ENCODE peak calls at places on chromosomes 16 and 17, in nine cellular contexts. V, X, O, U, P, F, Z, B and W are unnamed samples.

GRCh38 chr17:30720013-30720471 is 104.5 kb downstream of the CRLF3 start:
- DNase-seq in O (no peak), V (no peak), F (no peak), B (no peak), X (no peak), U (no peak), P (no peak), Z (no peak), W (no peak)

GRCh38 chr16:47787695-47788094 is 326.6 kb downstream of the PHKB start:
- DNase-seq in P (no peak), O (no peak), F (peak), X (no peak), B (peak), Z (no peak), U (no peak), V (peak), W (no peak)

GRCh38 chr17:19812407-19812806 is 55.3 kb downstream of the ULK2 start:
- DNase-seq in V (no peak), Z (no peak), U (no peak), O (no peak), P (no peak), X (peak), F (peak), B (peak), W (no peak)

GRCh38 chr17:45367216-45367615 is 50.4 kb upstream of the MAP3K14 start:
- DNase-seq in X (no peak), O (no peak), Z (no peak), P (no peak), B (no peak), V (no peak), F (no peak), U (peak), W (no peak)

GRCh38 chr16:54362801-54363200 is 76.2 kb upstream of the IRX3 start:
- DNase-seq in V (no peak), Z (no peak), B (no peak), P (no peak), O (no peak), F (no peak), U (no peak), X (peak), W (no peak)

GRCh38 chr16:9107025-9107970 is 15.9 kb downstream of the HAPSTR1 start:
- DNase-seq in F (peak), V (no peak), Z (no peak), U (no peak), O (no peak), B (peak), X (no peak), P (no peak), W (no peak)

GRCh38 chr17:19410875-19411291 is at the start of gene RNF112:
- DNase-seq in P (no peak), U (no peak), Z (no peak), V (no peak), B (no peak), X (no peak), O (no peak), F (peak), W (no peak)

GRCh38 chr17:17474341-17474740 is 2.5 kb upstream of the MED9 start:
- DNase-seq in U (no peak), O (no peak), B (no peak), X (no peak), F (no peak), P (no peak), V (no peak), Z (no peak), W (no peak)

GRCh38 chr17:30344283-30345088 is 10.6 kb upstream of the TMIGD1 start:
- DNase-seq in V (no peak), X (no peak), F (peak), O (no peak), B (peak), U (no peak), Z (peak), P (peak), W (peak)

GRCh38 chr17:70168044-70168978 is 1.0 kb upstream of the KCNJ2 start:
- DNase-seq in B (peak), U (no peak), V (peak), Z (peak), O (peak), P (peak), F (peak), X (no peak), W (no peak)

GRCh38 chr17:81512560-81512983 is at the start of gene ACTG1:
- DNase-seq in O (peak), V (peak), F (peak), U (peak), X (peak), B (peak), Z (peak), P (peak), W (peak)

GRCh38 chr17:6752068-6752909 is 3.6 kb upstream of the XAF1 start:
- DNase-seq in O (peak), P (peak), V (no peak), Z (peak), X (no peak), F (peak), B (peak), U (no peak), W (no peak)